ENCODE peak calls at places on chromosomes 3 and 15, in five cellular contexts. One of them, this sample, is unnamed.

GRCh38 chr3:122263974-122264588 is 61.0 kb upstream of the CSTA start:
- DNase-seq in colonic mucosa: no peak
- DNase-seq in astrocyte: no peak
- DNase-seq in NT2/D1: no peak
- DNase-seq in endodermal cell: no peak
- DNase-seq in this sample: no peak

GRCh38 chr3:5022966-5023776 is 43.9 kb downstream of the BHLHE40 start:
- DNase-seq in colonic mucosa: no peak
- DNase-seq in NT2/D1: peak; percentile 61
- DNase-seq in astrocyte: peak; percentile 100
- DNase-seq in endodermal cell: peak; percentile 94
- DNase-seq in this sample: no peak

GRCh38 chr15:90883971-90884718 is at the start of gene FES:
- DNase-seq in astrocyte: no peak
- DNase-seq in colonic mucosa: peak; percentile 57
- DNase-seq in endodermal cell: peak; percentile 89
- DNase-seq in NT2/D1: no peak
- DNase-seq in this sample: peak; percentile 71

GRCh38 chr3:142159083-142159740 is 9.9 kb upstream of the TFDP2 start:
- DNase-seq in colonic mucosa: no peak
- DNase-seq in endodermal cell: no peak
- DNase-seq in NT2/D1: no peak
- DNase-seq in astrocyte: no peak
- DNase-seq in this sample: no peak

GRCh38 chr3:141335531-141336042 is 32.7 kb upstream of the ZBTB38 start:
- DNase-seq in NT2/D1: no peak
- DNase-seq in endodermal cell: peak; percentile 59
- DNase-seq in colonic mucosa: no peak
- DNase-seq in astrocyte: no peak
- DNase-seq in this sample: no peak

GRCh38 chr15:48447058-48447457 is 115.8 kb downstream of the DUT start:
- DNase-seq in endodermal cell: no peak
- DNase-seq in colonic mucosa: no peak
- DNase-seq in astrocyte: no peak
- DNase-seq in NT2/D1: no peak
- DNase-seq in this sample: no peak

GRCh38 chr15:70091649-70092461 is 5.9 kb downstream of the TLE3 start:
- DNase-seq in colonic mucosa: peak; percentile 67
- DNase-seq in astrocyte: peak; percentile 71
- DNase-seq in endodermal cell: no peak
- DNase-seq in NT2/D1: no peak
- DNase-seq in this sample: no peak

GRCh38 chr15:66946578-66947164 is 118.7 kb upstream of the SMAD3 start:
- DNase-seq in astrocyte: peak; percentile 21
- DNase-seq in NT2/D1: peak; percentile 57
- DNase-seq in endodermal cell: peak; percentile 90
- DNase-seq in colonic mucosa: peak; percentile 73
- DNase-seq in this sample: peak; percentile 73

DNA sequence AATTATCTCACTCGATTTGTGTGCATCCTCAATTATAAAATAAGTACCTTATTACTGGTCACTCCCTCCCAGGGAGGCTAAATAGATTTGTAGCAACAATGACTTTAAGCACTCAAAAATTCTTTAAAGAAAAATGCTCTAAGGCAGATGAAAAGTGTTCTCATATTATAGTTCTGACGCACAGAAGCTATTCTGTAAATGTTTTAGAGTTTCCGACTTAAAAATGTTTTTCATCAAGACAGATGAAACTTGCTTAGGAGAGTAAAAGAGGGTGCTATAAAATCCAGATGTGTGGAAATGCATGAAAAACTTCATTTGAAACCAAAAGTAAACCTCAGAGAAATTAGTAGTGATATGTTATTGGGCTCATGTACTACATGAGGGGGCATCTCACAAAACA is 398.4 kb upstream of the KCNMB2 start:
- DNase-seq in astrocyte: no peak
- DNase-seq in endodermal cell: no peak
- DNase-seq in colonic mucosa: no peak
- DNase-seq in NT2/D1: no peak
- DNase-seq in this sample: no peak
- H3K4me3 ChIP-seq in astrocyte: no peak overlapping the region
- H3K4me3 ChIP-seq in endodermal cell: no peak overlapping the region
- H3K4me3 ChIP-seq in colonic mucosa: no peak overlapping the region
- H3K4me3 ChIP-seq in NT2/D1: no peak overlapping the region
- H3K4me3 ChIP-seq in this sample: no peak overlapping the region

GRCh38 chr3:126959144-126959920 is 23.6 kb upstream of the PLXNA1 start:
- DNase-seq in astrocyte: no peak
- DNase-seq in endodermal cell: no peak
- DNase-seq in colonic mucosa: no peak
- DNase-seq in NT2/D1: no peak
- DNase-seq in this sample: no peak
- H3K9ac ChIP-seq in astrocyte: no peak overlapping the region
- H3K9ac ChIP-seq in endodermal cell: no peak overlapping the region
- H3K9ac ChIP-seq in colonic mucosa: no peak overlapping the region
- H3K9ac ChIP-seq in NT2/D1: no peak overlapping the region
- H3K9ac ChIP-seq in this sample: no peak overlapping the region

GRCh38 chr15:42456539-42456938 is 34.4 kb downstream of the ZNF106 start:
- DNase-seq in NT2/D1: no peak
- DNase-seq in endodermal cell: no peak
- DNase-seq in colonic mucosa: no peak
- DNase-seq in astrocyte: peak; percentile 10
- DNase-seq in this sample: no peak

GRCh38 chr15:42456971-42457370 is 34.0 kb downstream of the ZNF106 start:
- DNase-seq in colonic mucosa: no peak
- DNase-seq in NT2/D1: no peak
- DNase-seq in astrocyte: peak; percentile 4
- DNase-seq in endodermal cell: no peak
- DNase-seq in this sample: no peak

GRCh38 chr15:42453826-42454225 is 37.1 kb downstream of the ZNF106 start:
- DNase-seq in colonic mucosa: no peak
- DNase-seq in NT2/D1: no peak
- DNase-seq in endodermal cell: no peak
- DNase-seq in astrocyte: no peak
- DNase-seq in this sample: no peak

GRCh38 chr15:42461261-42461660 is 29.7 kb downstream of the ZNF106 start:
- DNase-seq in NT2/D1: no peak
- DNase-seq in endodermal cell: no peak
- DNase-seq in colonic mucosa: no peak
- DNase-seq in astrocyte: no peak
- DNase-seq in this sample: no peak

DNA sequence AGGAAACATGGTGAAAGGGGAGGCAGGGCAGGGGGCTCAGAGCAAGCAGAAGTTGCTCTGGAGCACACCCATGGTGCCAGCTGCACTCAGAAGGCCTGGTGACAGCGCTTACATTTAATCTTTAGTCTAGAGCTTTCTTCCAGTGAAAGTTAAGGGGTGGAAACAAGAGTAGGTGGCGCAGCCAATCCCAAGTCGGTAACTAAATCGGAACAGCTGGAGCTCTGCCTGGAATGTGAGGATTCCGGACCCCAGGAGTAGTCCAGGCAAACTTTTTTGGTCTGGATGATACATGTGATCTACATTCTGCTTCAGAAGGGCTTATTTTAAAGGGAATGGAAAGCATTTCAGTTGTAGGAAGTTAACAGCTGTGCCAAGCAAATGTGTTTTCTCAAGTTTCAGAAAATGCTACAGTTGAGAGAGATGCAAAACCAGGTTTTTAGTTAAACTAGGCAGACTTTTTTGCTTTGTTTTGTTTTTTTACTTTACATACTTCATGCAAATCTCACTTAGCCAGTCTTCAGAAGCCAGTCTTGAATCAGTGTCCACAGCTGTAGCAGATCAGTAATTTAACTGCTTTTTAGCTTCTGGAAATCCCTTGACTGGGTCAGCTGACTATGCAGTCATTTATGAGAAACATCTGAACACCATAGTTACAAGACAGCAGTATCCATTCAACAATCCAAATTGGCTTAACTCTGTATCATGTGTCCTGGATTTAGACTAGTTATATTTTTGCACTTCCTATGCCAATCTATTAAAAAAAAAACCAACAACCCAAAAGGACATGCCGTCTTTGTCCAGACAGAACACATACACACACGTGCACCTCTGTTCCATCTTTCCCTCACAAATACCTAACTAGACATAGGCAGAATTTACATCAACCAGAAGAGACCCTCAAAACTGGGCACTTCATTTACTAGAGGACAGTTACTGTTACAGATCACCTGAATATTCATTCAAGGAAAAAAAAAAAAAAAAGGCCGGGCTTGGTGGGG is 33.2 kb downstream of the ZNF106 start:
- DNase-seq in astrocyte: peak; percentile 95
- DNase-seq in endodermal cell: peak; percentile 94
- DNase-seq in NT2/D1: peak; percentile 76
- DNase-seq in colonic mucosa: peak; percentile 40
- DNase-seq in this sample: peak; percentile 95
- H3K4me3 ChIP-seq in astrocyte: peak overlapping the region; percentile 38
- H3K4me3 ChIP-seq in endodermal cell: peak overlapping the region; percentile 48
- H3K4me3 ChIP-seq in NT2/D1: no peak overlapping the region
- H3K4me3 ChIP-seq in colonic mucosa: no peak overlapping the region
- H3K4me3 ChIP-seq in this sample: peak overlapping the region; percentile 31

DNA sequence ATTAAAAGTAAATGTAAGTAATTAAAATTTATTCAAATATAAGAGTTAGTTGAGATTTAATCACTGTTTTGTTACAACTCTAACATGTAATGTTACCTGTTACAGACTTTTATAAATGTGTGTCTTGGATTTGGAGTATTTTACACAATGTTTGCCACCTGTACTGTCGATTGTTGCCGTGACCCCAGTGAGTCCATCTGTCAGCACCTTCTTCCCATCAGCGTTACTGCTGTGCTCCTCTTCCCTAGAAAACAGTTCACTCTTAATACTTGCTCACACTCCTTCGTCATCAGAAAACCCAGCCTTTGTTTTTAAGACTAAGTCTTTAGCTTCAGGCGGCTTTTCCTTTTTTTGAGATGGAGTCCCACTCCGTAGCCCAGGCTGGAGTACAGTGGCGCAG is 40.5 kb upstream of the FBXL22 start:
- DNase-seq in colonic mucosa: no peak
- DNase-seq in NT2/D1: no peak
- DNase-seq in astrocyte: no peak
- DNase-seq in endodermal cell: no peak
- DNase-seq in this sample: no peak
- H3K9ac ChIP-seq in colonic mucosa: no peak overlapping the region
- H3K9ac ChIP-seq in NT2/D1: no peak overlapping the region
- H3K9ac ChIP-seq in astrocyte: no peak overlapping the region
- H3K9ac ChIP-seq in endodermal cell: no peak overlapping the region
- H3K9ac ChIP-seq in this sample: no peak overlapping the region

GRCh38 chr15:85620321-85621044 is 174.2 kb downstream of the KLHL25 start:
- DNase-seq in astrocyte: peak; percentile 84
- DNase-seq in endodermal cell: no peak
- DNase-seq in NT2/D1: no peak
- DNase-seq in colonic mucosa: no peak
- DNase-seq in this sample: no peak
- H3K4me3 ChIP-seq in astrocyte: peak overlapping the region; percentile 68
- H3K4me3 ChIP-seq in endodermal cell: no peak overlapping the region
- H3K4me3 ChIP-seq in NT2/D1: no peak overlapping the region
- H3K4me3 ChIP-seq in colonic mucosa: peak overlapping the region; percentile 24
- H3K4me3 ChIP-seq in this sample: no peak overlapping the region

This sample was measured in neural progenitor cell.